ENCODE peak calls at places on chromosome 15, in eight cellular contexts. T is CD4-positive, CD25-positive, alpha-beta regulatory T cell; G is IMR-90; J is body of pancreas; C is CD8-positive, alpha-beta T cell; V is HCT116; Z is uterus; R is left ventricle myocardium inferior. B is an unnamed sample. For H3K9me3, the result is how much of the 10 kb centered on the place peaks cover.

GRCh38 chr15:67157779-67158366 is 92.5 kb downstream of the SMAD3 start:
- DNase-seq in T (no peak), G (no peak), J (no peak), C (no peak), V (no peak), Z (no peak), R (no peak), B (no peak)

GRCh38 chr15:90035835-90036220 is 34.7 kb downstream of the ZNF710 start:
- DNase-seq in T (no peak), G (no peak), J (no peak), C (no peak), V (no peak), Z (no peak), R (no peak), B (no peak)

GRCh38 chr15:78007211-78007956 is 70.1 kb downstream of the TBC1D2B start:
- DNase-seq in T (no peak), G (no peak), J (peak), C (no peak), V (no peak), Z (no peak), R (no peak), B (no peak)

GRCh38 chr15:76988874-76989780 is 5.8 kb upstream of the PSTPIP1 start:
- DNase-seq in T (no peak), G (no peak), J (peak), C (no peak), V (no peak), Z (no peak), R (no peak), B (no peak)

GRCh38 chr15:95295905-95296618 is 1034.4 kb upstream of the NR2F2 start:
- DNase-seq in T (no peak), G (no peak), J (no peak), C (no peak), V (no peak), Z (no peak), R (no peak), B (no peak)

GRCh38 chr15:76945494-76945893 is 13.9 kb downstream of the RCN2 start:
- DNase-seq in T (no peak), G (peak), J (no peak), C (no peak), V (no peak), Z (no peak), R (no peak), B (no peak)

GRCh38 chr15:59296181-59296617 is 76.5 kb downstream of the MYO1E start:
- DNase-seq in T (no peak), G (peak), J (no peak), C (no peak), V (no peak), Z (no peak), R (no peak), B (no peak)

GRCh38 chr15:31200735-31201151 is 99.2 kb upstream of the TRPM1 start:
- DNase-seq in T (peak), G (peak), J (peak), C (peak), V (no peak), Z (peak), R (peak), B (peak)

GRCh38 chr15:46088486-46089437 is 453.9 kb downstream of the SQOR start:
- DNase-seq in T (no peak), G (peak), J (no peak), C (no peak), V (no peak), Z (no peak), R (no peak), B (no peak)

GRCh38 chr15:82647835-82648256 is 683 bp upstream of the CPEB1 start:
- DNase-seq in T (peak), G (no peak), J (peak), C (peak), V (no peak), Z (peak), R (peak), B (no peak)

GRCh38 chr15:67149859-67150824 is 84.7 kb downstream of the SMAD3 start:
- DNase-seq in T (peak), G (peak), J (peak), C (peak), V (peak), Z (peak), R (peak), B (peak)

GRCh38 chr15:95451891-95452290 is 878.6 kb upstream of the NR2F2 start:
- DNase-seq in T (no peak), G (no peak), J (no peak), C (no peak), V (no peak), Z (no peak), R (no peak), B (no peak)

GRCh38 chr15:67531379-67532059 is 10.6 kb downstream of the C15orf61 start:
- DNase-seq in T (no peak), G (peak), J (no peak), C (no peak), V (no peak), Z (no peak), R (no peak), B (no peak)

GRCh38 chr15:65303687-65304392 is 637 bp upstream of the RNU5B-1 start:
- DNase-seq in T (no peak), G (peak), J (peak), C (no peak), V (peak), Z (peak), R (peak), B (peak)

GRCh38 chr15:48334260-48334659 is 3.0 kb downstream of the DUT start:
- DNase-seq in T (no peak), G (no peak), J (no peak), C (no peak), V (no peak), Z (no peak), R (no peak), B (no peak)

GRCh38 chr15:48331796-48332641 is 790 bp downstream of the DUT start:
- DNase-seq in T (peak), G (peak), J (peak), C (peak), V (peak), Z (peak), R (peak), B (peak)

GRCh38 chr15:48333553-48333952 is 2.3 kb downstream of the DUT start:
- DNase-seq in T (no peak), G (no peak), J (no peak), C (no peak), V (no peak), Z (no peak), R (no peak), B (no peak)

GRCh38 chr15:48330855-48331795 is at the start of gene DUT:
- DNase-seq in T (peak), G (peak), J (peak), C (peak), V (peak), Z (peak), R (peak), B (peak)

DNA sequence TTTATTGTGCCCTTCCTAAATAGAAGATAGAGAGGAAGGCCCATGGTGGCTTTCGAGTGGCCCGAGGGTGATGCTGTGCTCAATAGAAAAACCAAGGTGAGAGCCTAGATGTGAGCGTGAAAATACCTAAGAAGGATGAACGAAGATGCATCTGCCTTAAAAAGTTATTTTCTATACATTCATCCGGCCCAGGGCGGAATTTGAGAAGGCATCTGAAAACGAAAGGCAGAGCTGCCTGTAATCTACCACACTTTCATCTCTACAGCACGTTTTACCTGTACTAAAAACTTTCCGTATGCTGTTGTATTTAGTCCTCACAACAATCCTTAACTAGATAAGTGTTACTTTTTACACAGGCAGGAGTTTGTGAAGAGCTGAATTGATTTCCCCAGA is 1.4 kb downstream of the DUT start:
- DNase-seq in T (no peak), G (no peak), J (no peak), C (no peak), V (no peak), Z (no peak), R (no peak), B (no peak)
- H3K4me3 ChIP-seq in T (peak), G (peak), J (no peak), C (peak), V (peak), Z (no peak), R (peak), B (peak)

DNA sequence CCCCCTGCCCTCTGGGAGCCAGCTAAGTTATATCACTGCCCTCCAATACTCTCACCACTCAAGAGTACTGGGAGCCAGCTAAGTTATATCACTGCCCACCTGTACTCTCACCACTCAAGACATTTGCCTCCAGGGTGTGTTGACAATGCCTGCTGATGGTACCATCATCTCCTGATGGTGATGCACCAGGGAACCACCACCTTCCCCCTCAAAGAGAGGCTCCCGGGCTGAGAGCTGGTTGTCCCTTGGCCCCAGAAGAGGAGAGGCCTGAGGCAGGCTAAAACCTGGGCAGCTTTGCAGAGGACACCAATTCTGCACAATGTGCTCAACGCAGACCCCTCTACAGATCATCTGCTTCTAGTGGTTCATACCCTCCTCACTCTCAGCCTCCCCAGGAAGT is 7.5 kb upstream of the HAPLN3 start:
- DNase-seq in T (no peak), G (no peak), J (no peak), C (no peak), V (no peak), Z (no peak), R (no peak), B (no peak)
- H3K27ac ChIP-seq in T (peak), G (no peak), J (no peak), C (no peak), V (no peak), Z (no peak), R (no peak), B (no peak)

DNA sequence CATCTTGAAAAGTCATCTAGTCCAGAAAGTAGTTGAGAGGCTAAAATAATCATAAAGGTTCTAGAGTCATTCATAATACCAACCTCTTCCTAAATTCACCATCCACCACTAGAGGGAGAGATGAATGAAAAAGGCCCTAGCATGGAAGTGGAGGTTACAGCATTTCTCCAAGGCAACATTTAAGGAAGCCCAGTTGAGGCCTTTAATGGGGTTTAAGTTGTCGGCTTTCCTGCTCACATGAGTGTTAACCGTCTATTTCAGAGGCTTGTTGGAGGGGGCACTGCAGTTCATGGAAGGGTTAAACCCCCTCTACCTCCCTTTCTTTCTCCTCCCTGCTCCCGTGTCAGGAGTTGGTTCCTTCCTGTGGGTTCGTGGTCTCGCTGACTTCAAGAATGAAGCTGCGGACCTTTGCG is 3.8 kb upstream of the SLCO3A1 start:
- DNase-seq in T (no peak), G (peak), J (no peak), C (no peak), V (peak), Z (no peak), R (no peak), B (no peak)
- H3K9me3 ChIP-seq in T (under half), G (under half), J (under half), C (under half), V (under half), Z (under half), R (under half), B (under half)

GRCh38 chr15:56906766-56907165 is 11.7 kb upstream of the TCF12 start:
- DNase-seq in T (no peak), G (no peak), J (no peak), C (no peak), V (no peak), Z (no peak), R (no peak), B (no peak)
- H3K4me3 ChIP-seq in T (peak), G (no peak), J (no peak), C (peak), V (no peak), Z (no peak), R (no peak), B (no peak)

GRCh38 chr15:24898715-24899278 is 56.0 kb upstream of the SNRPN start:
- DNase-seq in T (no peak), G (no peak), J (no peak), C (no peak), V (no peak), Z (no peak), R (no peak), B (no peak)

GRCh38 chr15:24901409-24901808 is 53.4 kb upstream of the SNRPN start:
- DNase-seq in T (no peak), G (no peak), J (no peak), C (no peak), V (no peak), Z (no peak), R (no peak), B (no peak)

GRCh38 chr15:24899367-24899766 is 55.4 kb upstream of the SNRPN start:
- DNase-seq in T (no peak), G (peak), J (no peak), C (no peak), V (no peak), Z (no peak), R (no peak), B (no peak)
- H3K27ac ChIP-seq in T (no peak), G (no peak), J (no peak), C (no peak), V (no peak), Z (no peak), R (no peak), B (no peak)

GRCh38 chr15:79916424-79916823 is 19.6 kb upstream of the MTHFS start:
- DNase-seq in T (no peak), G (no peak), J (no peak), C (no peak), V (no peak), Z (no peak), R (no peak), B (no peak)

GRCh38 chr15:79919090-79919748 is 22.4 kb upstream of the MTHFS start:
- DNase-seq in T (no peak), G (no peak), J (no peak), C (no peak), V (no peak), Z (no peak), R (no peak), B (no peak)

GRCh38 chr15:79914728-79915127 is 17.9 kb upstream of the MTHFS start:
- DNase-seq in T (no peak), G (no peak), J (no peak), C (no peak), V (no peak), Z (no peak), R (no peak), B (no peak)

GRCh38 chr15:79919749-79920511 is 23.1 kb upstream of the MTHFS start:
- DNase-seq in T (no peak), G (no peak), J (no peak), C (no peak), V (no peak), Z (no peak), R (no peak), B (no peak)

GRCh38 chr15:79918278-79918677 is 21.5 kb upstream of the MTHFS start:
- DNase-seq in T (no peak), G (no peak), J (no peak), C (no peak), V (no peak), Z (no peak), R (no peak), B (no peak)
- H3K9me3 ChIP-seq in T (half or more), G (under half), J (under half), C (under half), V (under half), Z (under half), R (half or more), B (half or more)

GRCh38 chr15:63408514-63408913 is 26.9 kb upstream of the CA12 start:
- DNase-seq in T (no peak), G (no peak), J (no peak), C (no peak), V (no peak), Z (no peak), R (no peak), B (no peak)

GRCh38 chr15:63405159-63405558 is 23.5 kb upstream of the CA12 start:
- DNase-seq in T (no peak), G (no peak), J (no peak), C (no peak), V (no peak), Z (no peak), R (no peak), B (no peak)

GRCh38 chr15:63407612-63408011 is 26.0 kb upstream of the CA12 start:
- DNase-seq in T (no peak), G (no peak), J (no peak), C (no peak), V (no peak), Z (no peak), R (no peak), B (no peak)

GRCh38 chr15:63403254-63403945 is 21.8 kb upstream of the CA12 start:
- DNase-seq in T (no peak), G (no peak), J (no peak), C (no peak), V (no peak), Z (no peak), R (no peak), B (no peak)

DNA sequence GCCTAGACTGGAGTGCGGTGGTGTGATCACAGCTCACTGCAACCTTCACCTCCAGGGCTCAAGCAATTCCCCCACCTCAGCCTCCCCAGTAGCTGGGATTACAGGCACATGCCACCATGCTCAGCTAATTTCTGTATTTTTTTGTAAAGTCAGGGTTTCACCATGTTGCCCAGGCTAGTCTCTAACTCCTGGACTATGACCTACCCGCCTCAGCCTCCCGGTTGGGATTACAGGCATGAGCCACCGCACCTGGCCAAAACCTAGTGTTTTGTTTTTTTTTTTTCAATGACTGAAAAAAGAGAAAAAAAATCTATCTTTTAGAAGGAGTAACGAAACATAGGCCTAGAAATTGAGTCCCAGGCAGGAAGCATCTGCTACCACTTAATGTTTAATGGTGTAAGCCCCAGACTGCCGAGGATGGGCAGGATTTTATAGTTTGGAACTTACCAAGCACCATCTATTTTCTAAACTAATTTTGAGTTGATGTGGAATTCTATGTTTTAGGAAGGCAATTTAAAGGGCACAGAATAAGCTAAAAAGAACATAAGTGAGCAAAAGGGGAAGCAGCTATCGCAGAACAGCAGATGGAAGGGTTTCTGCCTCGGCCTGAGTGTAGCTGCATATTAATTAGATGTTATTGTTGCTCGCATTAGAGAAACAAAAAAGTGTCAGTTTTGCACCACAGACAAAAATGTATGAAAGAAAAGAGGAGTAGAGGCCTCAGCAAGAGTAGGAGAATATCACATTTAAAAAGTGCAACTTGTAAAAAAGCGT is 24.2 kb upstream of the CA12 start:
- DNase-seq in T (no peak), G (no peak), J (no peak), C (no peak), V (no peak), Z (no peak), R (no peak), B (no peak)
- H3K4me3 ChIP-seq in T (no peak), G (no peak), J (no peak), C (no peak), V (no peak), Z (no peak), R (no peak), B (no peak)

DNA sequence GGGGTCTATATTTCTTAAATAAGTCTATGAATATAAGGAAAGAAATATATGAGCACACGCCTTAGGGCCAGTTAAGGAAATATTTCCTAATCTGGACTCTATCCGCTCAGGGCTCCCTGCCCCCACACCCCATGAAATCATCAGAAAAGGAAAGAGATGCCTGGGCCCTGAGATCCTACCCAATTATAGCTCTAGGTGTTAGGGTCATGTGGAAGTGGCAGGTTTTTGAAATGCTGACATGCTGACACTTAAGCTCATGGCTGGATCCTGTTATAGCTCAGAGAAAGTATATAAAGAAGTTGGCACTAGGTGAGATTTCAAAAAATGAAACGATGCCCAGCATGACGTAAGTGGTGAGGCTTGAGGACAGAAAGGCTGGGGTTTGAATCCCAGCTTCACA is 43.5 kb upstream of the AKAP13 start:
- DNase-seq in T (no peak), G (no peak), J (no peak), C (no peak), V (no peak), Z (peak), R (no peak), B (no peak)
- H3K27ac ChIP-seq in T (no peak), G (no peak), J (no peak), C (no peak), V (no peak), Z (peak), R (peak), B (no peak)

GRCh38 chr15:79878078-79878705 is 18.6 kb downstream of the MTHFS start:
- DNase-seq in T (no peak), G (no peak), J (no peak), C (no peak), V (peak), Z (no peak), R (no peak), B (no peak)
- H3K9me3 ChIP-seq in T (under half), G (under half), J (under half), C (under half), V (under half), Z (under half), R (half or more), B (half or more)

B was measured in stomach.